ENCODE peak calls at places on chromosomes 6 and 20, in eight cellular contexts. M is heart left ventricle; F is neural progenitor cell; C is HL-60; N is Peyer's patch; Q is cardiac muscle cell; W is CD8-positive, alpha-beta T cell; I is kidney. Z is an unnamed sample.

GRCh38 chr20:13878600-13878999 is 93.8 kb downstream of the NDUFAF5 start:
- DNase-seq in W (no peak), Q (no peak), N (no peak), F (no peak), C (no peak), I (no peak), M (no peak), Z (no peak)

GRCh38 chr20:38353298-38353697 is 7.0 kb downstream of the LBP start:
- DNase-seq in I (no peak), M (no peak), Q (no peak), N (no peak), W (no peak), C (no peak), F (peak), Z (no peak)

GRCh38 chr6:117677553-117678131 is 2.4 kb downstream of the NUS1 start:
- DNase-seq in I (no peak), W (no peak), F (no peak), Q (no peak), N (no peak), M (no peak), C (peak), Z (no peak)

GRCh38 chr6:133835901-133836300 is 53.0 kb upstream of the TCF21 start:
- DNase-seq in C (no peak), Q (no peak), W (no peak), F (no peak), N (no peak), I (no peak), M (no peak), Z (no peak)

GRCh38 chr6:151026021-151026663 is 160.6 kb downstream of the MTHFD1L start:
- DNase-seq in C (no peak), M (no peak), Q (no peak), I (no peak), W (no peak), F (no peak), N (no peak), Z (no peak)

GRCh38 chr20:18057106-18057993 is at the start of gene OVOL2:
- DNase-seq in W (no peak), F (peak), N (peak), M (no peak), I (peak), C (no peak), Q (peak), Z (no peak)

GRCh38 chr6:46956409-46956808 is 34.7 kb upstream of the ADGRF5 start:
- DNase-seq in I (no peak), N (no peak), F (no peak), Q (no peak), C (no peak), M (no peak), W (no peak), Z (no peak)

GRCh38 chr6:28543671-28544131 is 18.0 kb downstream of the GPX5 start:
- DNase-seq in I (no peak), W (no peak), N (no peak), M (no peak), C (peak), Q (peak), F (peak), Z (no peak)

GRCh38 chr20:53524589-53525311 is 68.9 kb downstream of the ZNF217 start:
- DNase-seq in F (peak), I (no peak), W (no peak), Q (peak), C (no peak), N (no peak), M (no peak), Z (no peak)

GRCh38 chr6:139323511-139324445 is 32.0 kb upstream of the TXLNB start:
- DNase-seq in C (peak), F (peak), I (peak), W (peak), N (peak), M (peak), Q (no peak), Z (no peak)

GRCh38 chr6:44058617-44059358 is 68.5 kb downstream of the MRPL14 start:
- DNase-seq in Q (no peak), M (peak), I (peak), N (no peak), C (peak), F (no peak), W (no peak), Z (peak)

GRCh38 chr20:61371501-61372150 is 119.6 kb downstream of the CDH4 start:
- DNase-seq in N (no peak), Q (no peak), I (no peak), W (no peak), C (no peak), F (no peak), M (no peak), Z (no peak)

GRCh38 chr6:133380047-133380446 is 138.9 kb downstream of the EYA4 start:
- DNase-seq in C (no peak), W (no peak), N (no peak), F (no peak), M (no peak), Q (no peak), I (no peak), Z (no peak)

GRCh38 chr6:107118976-107119375 is 3.7 kb upstream of the BEND3 start:
- DNase-seq in I (no peak), N (no peak), M (no peak), Q (no peak), F (no peak), C (peak), W (no peak), Z (no peak)

GRCh38 chr6:35354361-35355135 is 12.2 kb downstream of the PPARD start:
- DNase-seq in W (no peak), Q (no peak), M (no peak), C (no peak), N (peak), F (no peak), I (no peak), Z (no peak)

DNA sequence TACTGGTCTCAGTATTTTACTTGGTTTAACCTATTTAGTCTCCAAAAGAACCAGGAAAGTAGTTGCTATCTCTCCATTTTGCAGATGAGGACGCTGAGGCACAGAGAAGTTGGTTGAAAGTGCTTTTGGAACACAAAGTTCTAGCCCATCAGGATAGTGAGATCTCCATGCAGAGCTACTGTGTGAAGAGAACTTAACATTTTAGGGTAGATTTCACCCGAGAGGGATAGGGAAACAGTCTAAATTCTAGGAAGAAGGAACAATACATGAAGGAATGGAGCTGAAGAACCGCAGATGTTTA is 65.1 kb downstream of the PHACTR2 start:
- DNase-seq in M (no peak), I (no peak), N (no peak), W (no peak), Q (no peak), C (no peak), F (no peak), Z (no peak)
- H3K4me3 ChIP-seq in M (no peak), I (no peak), N (no peak), W (no peak), Q (no peak), C (no peak), F (no peak), Z (no peak)

GRCh38 chr6:22147983-22148797 is 148.6 kb downstream of the PRL start:
- DNase-seq in Q (peak), W (no peak), F (peak), N (no peak), C (no peak), I (peak), M (peak), Z (peak)
- H3K4me3 ChIP-seq in Q (no peak), W (no peak), F (no peak), N (no peak), C (no peak), I (peak), M (no peak), Z (peak)

GRCh38 chr20:43942213-43942590 is 27.6 kb downstream of the TOX2 start:
- DNase-seq in N (peak), W (no peak), M (no peak), F (no peak), C (no peak), Q (no peak), I (no peak), Z (no peak)
- H3K4me3 ChIP-seq in N (no peak), W (no peak), M (no peak), F (no peak), C (no peak), Q (no peak), I (no peak), Z (no peak)

DNA sequence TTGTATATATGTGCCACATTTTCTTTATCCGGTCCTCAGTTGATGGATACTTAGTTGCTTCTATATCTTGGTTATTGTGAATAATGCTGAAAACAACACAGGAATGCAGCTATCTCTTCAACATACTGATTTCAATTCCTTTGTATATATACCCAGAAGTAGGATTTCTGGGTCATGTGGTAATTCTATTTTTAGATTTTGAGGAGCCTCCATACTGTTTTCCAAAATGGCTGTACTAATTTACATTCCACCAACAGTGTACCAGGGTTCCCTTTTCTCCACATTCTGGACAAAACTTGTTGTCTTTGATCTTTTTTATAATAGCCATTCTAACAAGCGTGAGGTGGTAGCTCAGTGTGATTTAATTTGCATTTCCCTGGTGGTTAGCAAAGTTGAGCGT is 1.6 kb downstream of the SIRT5 start:
- DNase-seq in N (no peak), I (no peak), F (no peak), C (no peak), M (no peak), W (no peak), Q (no peak), Z (no peak)
- H3K4me3 ChIP-seq in N (no peak), I (no peak), F (no peak), C (no peak), M (no peak), W (no peak), Q (no peak), Z (no peak)

GRCh38 chr6:25220853-25221252 is 58.3 kb upstream of the CARMIL1 start:
- DNase-seq in F (no peak), N (no peak), Q (no peak), I (no peak), C (no peak), M (no peak), W (no peak), Z (no peak)

GRCh38 chr6:25219581-25220249 is 59.5 kb upstream of the CARMIL1 start:
- DNase-seq in C (no peak), I (no peak), Q (no peak), M (no peak), F (no peak), N (no peak), W (no peak), Z (no peak)

GRCh38 chr6:25224237-25224636 is 54.9 kb upstream of the CARMIL1 start:
- DNase-seq in C (no peak), I (no peak), M (no peak), W (no peak), F (no peak), N (no peak), Q (no peak), Z (no peak)

GRCh38 chr6:25222006-25222715 is 57.0 kb upstream of the CARMIL1 start:
- DNase-seq in W (no peak), F (no peak), M (no peak), C (no peak), N (no peak), I (no peak), Q (no peak), Z (no peak)

DNA sequence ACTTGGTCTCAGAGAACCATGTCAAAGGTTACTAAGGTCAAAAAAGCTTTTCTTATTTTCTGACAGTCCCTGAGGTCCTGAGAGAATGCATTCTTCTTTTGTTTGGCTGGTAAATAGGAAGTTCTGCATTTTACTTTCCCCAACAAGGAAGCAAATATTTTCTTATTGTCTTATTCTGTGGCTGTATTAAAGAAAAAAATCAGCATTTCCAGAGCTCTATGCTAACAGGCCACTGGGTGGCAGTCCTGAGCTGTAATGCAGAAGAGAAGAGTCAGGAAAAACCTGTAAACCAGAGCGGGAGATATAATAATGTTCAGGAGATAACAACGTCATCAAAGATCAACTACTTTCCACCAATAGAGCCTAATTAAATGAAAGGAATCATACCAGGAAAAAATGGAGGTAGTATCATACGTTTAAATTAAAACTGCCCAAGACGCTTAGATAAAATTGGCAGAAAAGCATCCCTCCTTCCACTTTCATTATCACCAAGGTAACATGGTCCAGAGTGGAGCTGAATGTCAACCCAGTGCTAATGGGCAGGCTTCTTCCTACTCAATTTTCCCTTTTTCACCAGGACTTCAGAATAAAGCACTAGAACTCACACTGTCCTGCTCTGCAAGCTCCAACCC is 55.6 kb upstream of the CARMIL1 start:
- DNase-seq in Q (peak), I (no peak), F (peak), M (peak), N (peak), C (peak), W (peak), Z (no peak)
- H3K4me3 ChIP-seq in Q (no peak), I (peak), F (no peak), M (no peak), N (no peak), C (no peak), W (no peak), Z (no peak)

DNA sequence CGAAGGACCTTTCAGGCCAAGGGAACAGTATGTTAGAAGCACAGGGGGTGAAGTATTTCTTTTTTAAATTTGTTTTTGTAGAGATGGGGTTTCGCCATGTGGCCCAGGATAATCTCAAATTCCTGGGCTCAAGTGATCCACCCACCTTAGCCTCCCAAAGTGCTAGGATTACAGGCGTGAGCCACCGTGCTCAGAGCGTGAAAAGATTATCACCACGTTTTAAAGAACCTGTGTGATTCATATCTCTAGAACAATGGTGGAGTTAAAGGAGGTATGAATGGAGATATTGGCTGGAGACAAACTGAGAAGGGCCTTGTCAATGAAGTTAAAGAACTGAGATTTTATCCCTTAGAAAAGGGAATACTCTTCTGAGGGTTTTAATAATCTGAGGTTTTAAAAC is 9.7 kb downstream of the ASF1A start:
- DNase-seq in M (no peak), I (no peak), C (no peak), Q (no peak), N (no peak), F (no peak), W (no peak), Z (no peak)
- H3K4me3 ChIP-seq in M (no peak), I (no peak), C (no peak), Q (no peak), N (no peak), F (no peak), W (no peak), Z (no peak)

GRCh38 chr20:63252157-63252780 is 2.0 kb downstream of the NKAIN4 start:
- DNase-seq in I (no peak), Q (no peak), F (no peak), M (no peak), W (no peak), N (no peak), C (no peak), Z (no peak)
- H3K4me3 ChIP-seq in I (no peak), Q (no peak), F (no peak), M (no peak), W (no peak), N (no peak), C (no peak), Z (no peak)